ENCODE peak calls at places on chromosomes 13 and 19, in four cellular contexts. T is breast epithelium, W is transverse colon, G is IMR-90. P is an unnamed sample.

GRCh38 chr19:50601407-50602088 is 33.3 kb upstream of the LRRC4B start:
- DNase-seq in W (no peak), G (no peak), T (no peak), P (no peak)

GRCh38 chr19:37594982-37595382 is 306 bp downstream of the ZNF540 start:
- DNase-seq in T (peak; percentile 69), W (peak; percentile 66), G (peak; percentile 58), P (peak; percentile 47)

GRCh38 chr13:65855276-65855675 is 1374.9 kb downstream of the PCDH9 start:
- DNase-seq in G (peak; percentile 41), T (no peak), W (no peak), P (no peak)

GRCh38 chr19:2477141-2477710 is 1.3 kb downstream of the GADD45B start:
- DNase-seq in W (peak; percentile 73), T (peak; percentile 64), G (peak; percentile 34), P (no peak)

GRCh38 chr13:34145061-34145460 is 327.1 kb downstream of the RFC3 start:
- DNase-seq in T (no peak), G (no peak), W (no peak), P (no peak)

GRCh38 chr13:24407844-24408243 is 98.5 kb downstream of the C1QTNF9 start:
- DNase-seq in G (no peak), W (no peak), T (no peak), P (no peak)

GRCh38 chr13:41059466-41059865 is 1.8 kb upstream of the WBP4 start:
- DNase-seq in G (peak; percentile 11), T (no peak), W (no peak), P (no peak)

GRCh38 chr19:30898353-30899103 is 450.7 kb downstream of the TSHZ3 start:
- DNase-seq in G (no peak), T (no peak), W (no peak), P (no peak)

GRCh38 chr13:74243637-74244526 is 109.7 kb upstream of the KLF12 start:
- DNase-seq in W (no peak), G (peak; percentile 76), T (no peak), P (no peak)

GRCh38 chr13:36352350-36352749 is 6.2 kb upstream of the SPART start:
- DNase-seq in G (peak; percentile 33), T (no peak), W (no peak), P (no peak)

GRCh38 chr13:22061371-22061805 is 390.5 kb downstream of the FGF9 start:
- DNase-seq in T (no peak), W (no peak), G (no peak), P (no peak)

GRCh38 chr19:28296506-28296905 is 916.4 kb downstream of the UQCRFS1 start:
- DNase-seq in W (no peak), T (no peak), G (no peak), P (no peak)

GRCh38 chr19:52963229-52963760 is 614 bp upstream of the ZNF816 start:
- DNase-seq in G (no peak), T (no peak), W (peak; percentile 17), P (no peak)

GRCh38 chr13:102569488-102569887 is 27.3 kb upstream of the TPP2 start:
- DNase-seq in G (peak; percentile 69), T (no peak), W (no peak), P (no peak)

GRCh38 chr13:47252627-47253026 is 355.8 kb upstream of the HTR2A start:
- DNase-seq in G (peak; percentile 10), T (no peak), W (no peak), P (no peak)
- H3K27ac ChIP-seq in G (no peak overlapping the region), T (no peak overlapping the region), W (no peak overlapping the region), P (no peak overlapping the region)

DNA sequence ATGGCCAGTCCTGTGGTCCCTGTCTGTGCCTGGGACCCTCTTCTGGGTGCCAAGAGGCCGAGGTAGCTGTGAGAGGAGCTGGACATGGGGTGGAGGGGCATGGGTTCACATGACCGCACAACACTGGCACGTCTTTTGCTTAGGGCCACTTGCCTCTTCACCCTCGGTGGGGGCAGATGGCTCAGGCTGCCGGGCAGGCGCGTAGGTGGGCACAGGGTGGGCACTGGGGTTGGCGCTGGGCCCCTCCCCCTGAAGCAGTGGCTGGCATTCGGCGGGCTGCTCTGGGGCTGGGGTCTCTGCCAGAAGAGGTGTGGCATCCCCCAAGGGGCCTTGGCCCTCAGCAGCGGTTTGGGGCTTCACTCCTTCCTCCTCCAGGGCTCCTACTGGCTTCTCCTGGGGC is 8.4 kb downstream of the PALM3 start:
- DNase-seq in G (no peak), T (no peak), W (no peak), P (no peak)
- TF ChIP-seq POLR2A in G (no peak), T (no peak), W (no peak), P (no peak)

DNA sequence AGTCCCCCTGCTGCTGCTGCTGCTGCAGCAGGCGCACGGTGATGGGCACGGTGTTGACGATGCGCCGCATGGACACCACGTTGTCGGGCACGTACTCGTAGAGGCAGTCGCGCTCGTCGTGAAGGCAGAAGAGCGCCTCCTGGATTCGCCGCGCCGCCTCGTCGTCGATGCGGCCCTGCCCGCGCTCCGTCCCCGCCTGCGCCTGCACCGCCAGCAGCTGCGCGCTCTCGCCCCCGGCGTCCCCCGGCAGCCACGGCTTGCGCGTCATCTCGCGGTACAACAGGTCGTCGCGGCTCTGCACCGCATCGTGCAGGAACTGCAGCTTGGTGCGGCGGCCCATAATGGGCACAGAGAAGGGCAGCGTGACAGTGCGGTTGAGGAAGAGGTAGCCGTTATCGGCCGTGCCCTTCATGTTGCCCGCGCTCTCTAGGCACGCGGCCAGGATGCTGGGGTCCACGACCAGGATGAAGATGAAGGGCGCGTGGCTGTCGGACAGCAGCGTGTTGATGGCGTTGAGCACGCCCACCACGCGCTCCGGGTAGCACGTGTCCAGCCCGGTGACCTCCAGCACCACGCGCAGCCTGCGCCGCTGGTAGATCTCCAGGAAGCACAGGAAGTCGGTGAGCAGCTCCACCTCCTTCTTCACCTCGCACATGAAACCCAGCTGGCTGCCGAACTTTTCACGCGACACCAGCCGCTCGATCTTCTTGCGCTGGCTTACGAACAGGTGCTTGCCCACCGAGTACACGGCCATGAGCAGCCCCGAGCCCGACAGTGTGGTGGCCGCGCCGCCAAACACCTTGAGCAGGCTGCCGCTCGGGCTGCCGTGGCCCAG is 8.1 kb downstream of the NKPD1 start:
- DNase-seq in G (peak; percentile 40), T (no peak), W (peak; percentile 67), P (peak; percentile 13)
- TF ChIP-seq CTCF in G (no peak), T (no peak), W (no peak), P (no peak)

DNA sequence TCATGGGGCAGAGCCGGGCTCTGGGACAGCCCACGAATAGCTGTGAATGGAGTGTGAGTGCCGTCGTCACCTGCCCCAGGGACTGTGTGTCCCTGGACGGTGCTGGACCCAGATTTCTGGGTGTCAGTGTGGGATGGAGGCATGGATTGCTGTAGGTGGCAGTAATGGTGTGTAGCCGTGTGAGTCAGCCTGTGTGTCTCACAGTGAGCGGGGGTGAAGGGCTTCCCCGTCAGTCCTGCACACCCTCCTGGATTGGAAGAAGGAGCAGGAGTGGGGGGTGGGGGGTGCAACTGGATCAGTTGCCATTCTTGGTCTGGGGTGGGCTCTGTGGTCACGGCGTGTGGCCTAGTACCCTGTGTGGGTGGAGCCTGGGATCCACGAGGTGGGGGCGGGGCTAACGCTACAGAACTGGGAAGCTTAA is 6.5 kb upstream of the LTBP4 start:
- DNase-seq in T (no peak), G (peak; percentile 70), W (no peak), P (no peak)
- H3K27ac ChIP-seq in T (no peak overlapping the region), G (no peak overlapping the region), W (no peak overlapping the region), P (no peak overlapping the region)

P was measured in tibial nerve.